ENCODE peak calls at places on chromosomes 3 and 15, in six cellular contexts. C is stomach, R is body of pancreas, G is brain microvascular endothelial cell, Q is fibroblast of lung, Z is A549. S is an unnamed sample.

GRCh38 chr3:100155105-100155504 is 40.8 kb upstream of the FILIP1L start:
- DNase-seq in Z (no peak), C (no peak), G (no peak), R (no peak), Q (no peak), S (no peak)

GRCh38 chr3:124033360-124034015 is 41.6 kb upstream of the ROPN1 start:
- DNase-seq in R (peak; percentile 10), Q (peak; percentile 12), Z (peak; percentile 18), G (no peak), C (no peak), S (no peak)

GRCh38 chr3:32577621-32578556 is 7.2 kb upstream of the DYNC1LI1 start:
- DNase-seq in C (no peak), Q (no peak), G (no peak), R (peak; percentile 17), Z (no peak), S (no peak)

GRCh38 chr15:43552261-43552660 is 34.9 kb downstream of the MAP1A start:
- DNase-seq in Q (no peak), R (no peak), C (no peak), Z (no peak), G (no peak), S (no peak)

GRCh38 chr15:50238263-50238662 is 27.3 kb downstream of the HDC start:
- DNase-seq in Z (no peak), R (no peak), G (no peak), Q (no peak), C (no peak), S (no peak)

GRCh38 chr15:31346367-31347066 is 19.9 kb downstream of the KLF13 start:
- DNase-seq in C (no peak), G (no peak), Q (no peak), Z (no peak), R (no peak), S (no peak)

GRCh38 chr3:106820726-106821362 is 556.4 kb upstream of the CCDC54 start:
- DNase-seq in Q (no peak), C (no peak), Z (no peak), G (no peak), R (no peak), S (no peak)

GRCh38 chr3:149971403-149972075 is 844 bp upstream of the PFN2 start:
- DNase-seq in Z (peak; percentile 47), Q (peak; percentile 75), G (peak; percentile 62), R (peak; percentile 59), C (peak; percentile 55), S (peak; percentile 47)

GRCh38 chr3:120098710-120099109 is 4.5 kb upstream of the GSK3B start:
- DNase-seq in Z (no peak), C (no peak), R (no peak), Q (no peak), G (no peak), S (peak; percentile 45)

GRCh38 chr3:152395764-152396163 is 127.0 kb downstream of the MBNL1 start:
- DNase-seq in C (no peak), Z (no peak), R (no peak), Q (no peak), G (no peak), S (no peak)

GRCh38 chr3:152400912-152401311 is 132.2 kb downstream of the MBNL1 start:
- DNase-seq in Z (no peak), G (peak; percentile 69), R (no peak), C (no peak), Q (peak; percentile 89), S (no peak)

GRCh38 chr3:152396867-152397266 is 128.1 kb downstream of the MBNL1 start:
- DNase-seq in R (no peak), G (no peak), C (no peak), Z (no peak), Q (peak; percentile 41), S (no peak)

GRCh38 chr3:152399374-152399773 is 130.6 kb downstream of the MBNL1 start:
- DNase-seq in Q (peak; percentile 73), C (no peak), Z (no peak), R (no peak), G (peak; percentile 55), S (no peak)

DNA sequence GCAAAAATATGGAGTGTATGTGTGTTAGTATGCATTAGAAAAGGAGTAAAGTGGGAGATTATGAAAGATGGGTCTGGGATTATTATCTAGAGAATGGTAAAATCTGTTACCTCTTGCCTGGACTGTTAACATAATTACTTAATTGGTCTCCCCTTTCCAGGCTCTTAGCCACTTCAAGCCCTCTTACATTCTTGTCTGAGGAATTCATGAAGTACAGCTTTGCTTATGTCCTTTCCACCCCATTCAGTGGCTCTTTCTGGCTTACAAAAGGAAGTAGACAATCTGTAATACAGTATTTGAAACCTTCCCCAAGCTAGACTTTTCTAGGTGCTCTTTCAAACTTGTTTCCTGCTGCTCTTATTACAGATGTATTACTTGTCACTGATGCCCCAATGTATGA is 129.8 kb downstream of the MBNL1 start:
- DNase-seq in Q (peak; percentile 48), Z (no peak), G (no peak), R (no peak), C (no peak), S (no peak)
- H3K27ac ChIP-seq in Q (no peak overlapping the region), Z (peak overlapping the region; percentile 55), G (peak overlapping the region; percentile 57), R (no peak overlapping the region), C (peak overlapping the region; percentile 78), S (peak overlapping the region; percentile 20)

DNA sequence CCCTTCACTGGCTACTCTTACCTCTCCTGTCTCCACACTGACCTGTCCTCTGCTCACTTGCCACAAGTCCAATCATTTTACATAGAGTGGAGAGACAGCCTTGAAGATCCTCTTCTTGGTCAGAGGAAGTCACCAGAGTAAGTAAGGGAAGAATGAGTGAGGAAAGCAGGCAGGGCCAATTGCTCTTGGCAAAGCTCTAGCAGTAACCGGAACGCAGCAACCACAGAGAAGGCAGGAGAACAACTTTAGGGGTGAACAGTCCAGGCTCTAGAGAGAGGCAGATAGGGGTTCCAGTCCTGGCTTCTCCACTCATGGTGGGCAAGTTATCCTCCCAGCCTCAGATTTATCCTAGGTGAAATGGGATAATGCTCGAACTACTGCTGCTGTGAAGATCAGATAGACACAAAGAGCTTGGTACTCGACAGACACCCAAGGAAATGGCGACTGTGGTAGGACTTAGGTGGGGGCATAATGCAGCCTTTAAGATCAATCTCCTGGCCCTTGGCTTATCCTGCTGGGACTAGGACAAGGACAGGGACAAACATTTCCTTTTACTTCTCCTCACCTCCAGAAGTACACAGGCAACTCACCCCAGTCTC is 1.2 kb upstream of the ADAMTSL3 start:
- DNase-seq in Z (no peak), G (no peak), C (no peak), Q (no peak), R (no peak), S (no peak)
- H3K27ac ChIP-seq in Z (no peak overlapping the region), G (no peak overlapping the region), C (peak overlapping the region; percentile 83), Q (no peak overlapping the region), R (no peak overlapping the region), S (no peak overlapping the region)

GRCh38 chr3:51978143-51978502 is 3.3 kb downstream of the ABHD14A start:
- DNase-seq in G (no peak), Q (no peak), Z (no peak), C (no peak), R (no peak), S (no peak)

GRCh38 chr3:51974277-51974962 is 444 bp upstream of the ABHD14A start:
- DNase-seq in G (no peak), R (peak; percentile 62), Z (no peak), C (no peak), Q (no peak), S (peak; percentile 37)

GRCh38 chr3:51977449-51978142 is 2.7 kb downstream of the ABHD14A start:
- DNase-seq in C (no peak), Q (no peak), G (no peak), Z (no peak), R (no peak), S (peak; percentile 57)

GRCh38 chr3:51974963-51975856 is at the start of gene ABHD14A:
- DNase-seq in Z (peak; percentile 68), R (peak; percentile 72), G (no peak), C (peak; percentile 78), Q (peak; percentile 52), S (peak; percentile 90)

GRCh38 chr3:51975857-51976549 is 1.1 kb downstream of the ABHD14A start:
- DNase-seq in Z (no peak), C (peak; percentile 62), Q (peak; percentile 73), R (peak; percentile 78), G (peak; percentile 36), S (no peak)
- H3K27ac ChIP-seq in Z (no peak overlapping the region), C (peak overlapping the region; percentile 95), Q (no peak overlapping the region), R (peak overlapping the region; percentile 95), G (no peak overlapping the region), S (peak overlapping the region; percentile 98)

GRCh38 chr3:48747015-48747615 is 30.1 kb upstream of the IP6K2 start:
- DNase-seq in C (no peak), R (no peak), Q (no peak), G (no peak), Z (no peak), S (no peak)

GRCh38 chr3:48750906-48751305 is 33.9 kb upstream of the IP6K2 start:
- DNase-seq in Z (no peak), C (no peak), Q (no peak), R (no peak), G (no peak), S (no peak)

GRCh38 chr3:48748754-48749153 is 31.7 kb upstream of the IP6K2 start:
- DNase-seq in R (peak; percentile 31), C (no peak), G (no peak), Z (no peak), Q (no peak), S (no peak)

GRCh38 chr3:48743773-48744172 is 26.8 kb upstream of the IP6K2 start:
- DNase-seq in G (no peak), Q (no peak), R (no peak), Z (no peak), C (no peak), S (no peak)

DNA sequence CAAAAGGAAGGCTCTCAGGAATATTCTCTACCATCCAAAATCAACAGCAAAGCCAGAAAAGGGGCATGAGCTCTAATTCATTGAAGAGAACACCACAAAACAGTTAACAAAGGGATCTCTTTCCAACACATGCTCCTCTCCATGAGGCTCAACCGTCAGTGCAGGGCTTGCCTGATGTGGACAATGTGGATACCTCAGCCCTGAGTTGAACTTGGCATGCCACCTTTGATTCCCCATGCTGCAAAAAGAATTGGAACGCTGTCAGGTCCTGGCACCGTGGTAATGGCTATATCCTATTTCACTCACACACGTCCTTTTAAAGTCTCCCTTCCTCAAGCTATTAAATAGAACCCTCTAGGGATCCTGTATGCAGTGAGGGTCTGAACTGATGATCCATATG is 30.7 kb upstream of the IP6K2 start:
- DNase-seq in R (no peak), C (peak; percentile 33), Q (no peak), G (no peak), Z (no peak), S (no peak)
- H3K27ac ChIP-seq in R (peak overlapping the region; percentile 58), C (peak overlapping the region; percentile 57), Q (no peak overlapping the region), G (no peak overlapping the region), Z (no peak overlapping the region), S (no peak overlapping the region)

GRCh38 chr3:137588871-137589270 is 175.2 kb upstream of the SOX14 start:
- DNase-seq in C (no peak), Z (no peak), G (no peak), Q (no peak), R (no peak), S (no peak)
- H3K27ac ChIP-seq in C (no peak overlapping the region), Z (no peak overlapping the region), G (no peak overlapping the region), Q (no peak overlapping the region), R (no peak overlapping the region), S (no peak overlapping the region)

GRCh38 chr3:183542355-183542754 is 13.2 kb downstream of the KLHL6 start:
- DNase-seq in Z (no peak), G (no peak), C (no peak), R (no peak), Q (no peak), S (no peak)
- H3K27ac ChIP-seq in Z (no peak overlapping the region), G (no peak overlapping the region), C (no peak overlapping the region), R (no peak overlapping the region), Q (no peak overlapping the region), S (peak overlapping the region; percentile 3)

S was measured in small intestine.